ENCODE peak calls at places on chromosome 7, in seven cellular contexts. N is AG20443; A is SK-N-MC; P is AG04450; W is stimulated activated CD4-positive, alpha-beta T cell treated with anti-CD3 and anti-CD28 coated beads, Interleukin-2, amount 100 ng/mL, for 24 hours; H is activated naive CD8-positive, alpha-beta T cell treated with anti-CD3 and anti-CD28 coated beads, Interleukin-2, amount 50 U/mL, for 24 hours; L is Panc1. X is an unnamed sample.
A peak's percentile ranks its signal among the peaks of the same experiment; 100 is the strongest.

GRCh38 chr7:48255046-48255445 is 83.8 kb downstream of the ABCA13 start:
- DNase-seq in N (peak; percentile 50), A (no peak), P (no peak), W (no peak), H (no peak), L (no peak), X (peak; percentile 55)

GRCh38 chr7:121163699-121164098 is 165.1 kb upstream of the WNT16 start:
- DNase-seq in N (no peak), A (no peak), P (no peak), W (no peak), H (no peak), L (no peak), X (peak; percentile 21)

GRCh38 chr7:27933691-27934565 is 194.0 kb downstream of the TAX1BP1 start:
- DNase-seq in N (peak; percentile 63), A (peak; percentile 89), P (no peak), W (no peak), H (no peak), L (no peak), X (no peak)

GRCh38 chr7:158959954-158960353 is 103.6 kb downstream of the DYNC2I1 start:
- DNase-seq in N (no peak), A (no peak), P (no peak), W (no peak), H (no peak), L (no peak), X (no peak)

GRCh38 chr7:69781412-69781846 is 183.2 kb downstream of the AUTS2 start:
- DNase-seq in N (peak; percentile 53), A (no peak), P (no peak), W (no peak), H (no peak), L (no peak), X (no peak)

GRCh38 chr7:38824948-38825347 is 84.0 kb downstream of the VPS41 start:
- DNase-seq in N (no peak), A (no peak), P (no peak), W (no peak), H (no peak), L (no peak), X (no peak)

GRCh38 chr7:149862156-149862555 is 11.6 kb upstream of the ATP6V0E2 start:
- DNase-seq in N (no peak), A (no peak), P (no peak), W (no peak), H (no peak), L (no peak), X (no peak)

GRCh38 chr7:16918288-16918895 is 36.6 kb upstream of the AGR3 start:
- DNase-seq in N (peak; percentile 20), A (peak; percentile 73), P (peak; percentile 18), W (no peak), H (no peak), L (peak; percentile 32), X (peak; percentile 40)

GRCh38 chr7:77867208-77867915 is 68.8 kb downstream of the PHTF2 start:
- DNase-seq in N (no peak), A (no peak), P (no peak), W (no peak), H (no peak), L (no peak), X (no peak)

GRCh38 chr7:45968856-45969536 is 47.9 kb upstream of the IGFBP3 start:
- DNase-seq in N (no peak), A (no peak), P (no peak), W (no peak), H (no peak), L (no peak), X (no peak)